ENCODE peak calls at places on chromosomes 12 and 14, in six cellular contexts. K is T follicular helper cell; J is stimulated activated CD4-positive, alpha-beta T cell treated with anti-CD3 and anti-CD28 coated beads, Interleukin-12 subunit alpha, Interleukin-12 subunit beta, amount 100 ng/mL, for 4 hours; C is retinal pigment epithelial cell; H is NCI-H460; F is neural crest cell. N is an unnamed sample.

GRCh38 chr12:17416748-17417147 is 673.2 kb downstream of the RERGL start:
- DNase-seq in K (no peak), J (no peak), C (no peak), H (no peak), F (no peak), N (no peak)

GRCh38 chr14:35234007-35234406 is 58.2 kb upstream of the PSMA6 start:
- DNase-seq in K (no peak), J (no peak), C (no peak), H (no peak), F (no peak), N (no peak)

GRCh38 chr12:39553476-39553875 is 66.1 kb downstream of the ABCD2 start:
- DNase-seq in K (no peak), J (no peak), C (no peak), H (no peak), F (no peak), N (no peak)

GRCh38 chr12:6067152-6067916 is 57.1 kb downstream of the VWF start:
- DNase-seq in K (no peak), J (no peak), C (no peak), H (no peak), F (no peak), N (peak)

GRCh38 chr12:26971963-26972362 is 33.7 kb downstream of the FGFR1OP2 start:
- DNase-seq in K (peak), J (peak), C (no peak), H (no peak), F (no peak), N (no peak)

GRCh38 chr12:108129017-108129812 is at the start of gene WSCD2:
- DNase-seq in K (no peak), J (no peak), C (no peak), H (peak), F (peak), N (peak)

GRCh38 chr14:63524537-63525155 is 18.5 kb downstream of the PPP2R5E start:
- DNase-seq in K (no peak), J (no peak), C (no peak), H (no peak), F (no peak), N (no peak)

GRCh38 chr14:99274346-99275221 is 2.6 kb upstream of the BCL11B start:
- DNase-seq in K (no peak), J (no peak), C (peak), H (peak), F (peak), N (peak)

GRCh38 chr14:65226824-65227604 is 124.7 kb upstream of the MAX start:
- DNase-seq in K (no peak), J (no peak), C (no peak), H (no peak), F (no peak), N (no peak)

GRCh38 chr12:117567644-117568043 is 206.2 kb upstream of the NOS1 start:
- DNase-seq in K (no peak), J (no peak), C (no peak), H (no peak), F (no peak), N (no peak)

GRCh38 chr14:106831322-106831720 is 1304.9 kb downstream of the TMEM121 start:
- DNase-seq in K (peak), J (peak), C (no peak), H (peak), F (no peak), N (peak)

GRCh38 chr14:54564071-54564798 is 2.7 kb upstream of the SAMD4A start:
- DNase-seq in K (no peak), J (no peak), C (no peak), H (peak), F (no peak), N (no peak)

GRCh38 chr12:109779382-109779781 is 53.8 kb downstream of the TRPV4 start:
- DNase-seq in K (no peak), J (no peak), C (no peak), H (no peak), F (no peak), N (no peak)

GRCh38 chr14:28609228-28609828 is 157.3 kb upstream of the FOXG1 start:
- DNase-seq in K (no peak), J (no peak), C (no peak), H (peak), F (peak), N (peak)

GRCh38 chr12:46362895-46363581 is 9.5 kb downstream of the SLC38A2 start:
- DNase-seq in K (no peak), J (no peak), C (no peak), H (no peak), F (no peak), N (no peak)

GRCh38 chr14:95264271-95264973 is 55.3 kb downstream of the CLMN start:
- DNase-seq in K (no peak), J (no peak), C (no peak), H (no peak), F (no peak), N (no peak)